ENCODE peak calls at places on chromosomes 2 and 18, in four cellular contexts. C is BJ, N is neural crest cell, Q is lower lobe of right lung. Z is an unnamed sample.

GRCh38 chr18:55763805-55764204 is 175.8 kb upstream of the TCF4 start:
- DNase-seq in Q (no peak), C (no peak), N (no peak), Z (no peak)

GRCh38 chr2:24768601-24769000 is 24.6 kb downstream of the PTRHD1 start:
- DNase-seq in N (no peak), Q (no peak), C (no peak), Z (no peak)

GRCh38 chr2:240437181-240437860 is 1.9 kb downstream of the GPC1 start:
- DNase-seq in Q (peak; percentile 39), N (no peak), C (no peak), Z (no peak)

GRCh38 chr18:2729757-2730156 is 74.2 kb downstream of the SMCHD1 start:
- DNase-seq in N (no peak), Q (no peak), C (no peak), Z (no peak)

GRCh38 chr18:23451011-23451410 is 2.1 kb upstream of the RIOK3 start:
- DNase-seq in Q (no peak), N (no peak), C (no peak), Z (no peak)

GRCh38 chr18:70181015-70181414 is 24.5 kb downstream of the RTTN start:
- DNase-seq in C (peak; percentile 23), Q (no peak), N (no peak), Z (no peak)

GRCh38 chr2:37798315-37799005 is 126.6 kb upstream of the RMDN2 start:
- DNase-seq in Q (no peak), C (no peak), N (no peak), Z (peak; percentile 33)

GRCh38 chr2:29664578-29664977 is 256.8 kb downstream of the ALK start:
- DNase-seq in Q (no peak), N (no peak), C (no peak), Z (no peak)

DNA sequence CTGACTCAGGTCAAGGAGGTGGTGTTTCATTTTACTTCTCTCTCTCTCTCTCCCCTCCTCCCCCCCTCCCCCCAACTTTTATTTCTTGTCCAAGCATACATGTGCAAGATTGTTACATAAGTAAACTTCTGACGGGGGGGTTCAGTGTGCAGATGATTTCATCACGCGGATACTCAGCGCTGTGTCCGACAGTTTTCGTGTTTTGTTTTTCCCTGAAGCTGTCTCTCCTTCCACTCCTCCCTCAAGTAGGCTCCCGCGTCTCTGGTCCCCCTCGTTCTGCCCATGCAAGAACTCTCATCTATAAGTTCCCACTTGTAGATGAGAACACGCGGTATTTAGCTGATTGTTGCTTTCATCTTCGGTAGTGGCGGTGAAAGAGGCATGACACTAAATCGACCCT is 111.0 kb upstream of the ANKRD30BL start:
- DNase-seq in C (no peak), N (no peak), Q (no peak), Z (no peak)
- TF ChIP-seq CTCF in C (no peak), N (no peak), Q (no peak), Z (no peak)

DNA sequence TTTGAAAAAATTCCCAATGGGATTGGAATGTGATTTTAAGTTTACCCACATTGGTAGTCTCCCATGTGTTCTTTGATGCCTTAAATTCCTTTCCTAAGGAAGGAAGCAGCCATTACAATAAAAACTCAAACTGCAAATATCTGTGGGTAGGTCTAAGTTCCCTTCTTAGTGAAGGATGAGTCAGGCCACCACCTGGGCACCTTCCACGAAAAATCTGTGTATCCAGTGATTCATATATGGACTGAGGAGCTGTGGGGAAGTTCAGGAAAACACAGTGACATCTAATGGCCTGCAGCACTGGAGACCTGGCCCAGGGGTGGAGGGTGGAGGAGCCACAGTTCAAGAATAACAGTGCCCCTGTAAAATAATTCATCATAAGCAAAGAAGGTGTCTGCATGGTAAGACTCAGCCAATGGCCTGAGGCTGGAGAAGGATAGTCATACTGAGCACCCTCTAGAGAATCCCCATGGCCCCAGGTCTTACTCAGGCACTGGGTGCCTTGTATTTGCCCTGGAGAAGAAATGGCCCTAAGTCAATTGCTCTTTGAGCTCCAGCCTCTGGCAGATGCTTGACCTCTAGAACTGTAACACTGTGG is 248.6 kb downstream of the SP3 start:
- DNase-seq in C (no peak), Q (no peak), N (no peak), Z (no peak)
- TF ChIP-seq CTCF in C (no peak), Q (no peak), N (no peak), Z (no peak)

GRCh38 chr2:233639860-233640259 is 3.6 kb downstream of the UGT1A10 start:
- DNase-seq in C (no peak), N (no peak), Q (no peak), Z (no peak)

GRCh38 chr2:233638836-233639235 is 2.6 kb downstream of the UGT1A10 start:
- DNase-seq in Q (no peak), C (no peak), N (no peak), Z (no peak)

GRCh38 chr2:233643128-233643527 is 6.9 kb downstream of the UGT1A10 start:
- DNase-seq in C (no peak), Q (no peak), N (no peak), Z (no peak)
- TF ChIP-seq CTCF in C (peak; percentile 28), Q (no peak), N (peak; percentile 14), Z (peak; percentile 13)

DNA sequence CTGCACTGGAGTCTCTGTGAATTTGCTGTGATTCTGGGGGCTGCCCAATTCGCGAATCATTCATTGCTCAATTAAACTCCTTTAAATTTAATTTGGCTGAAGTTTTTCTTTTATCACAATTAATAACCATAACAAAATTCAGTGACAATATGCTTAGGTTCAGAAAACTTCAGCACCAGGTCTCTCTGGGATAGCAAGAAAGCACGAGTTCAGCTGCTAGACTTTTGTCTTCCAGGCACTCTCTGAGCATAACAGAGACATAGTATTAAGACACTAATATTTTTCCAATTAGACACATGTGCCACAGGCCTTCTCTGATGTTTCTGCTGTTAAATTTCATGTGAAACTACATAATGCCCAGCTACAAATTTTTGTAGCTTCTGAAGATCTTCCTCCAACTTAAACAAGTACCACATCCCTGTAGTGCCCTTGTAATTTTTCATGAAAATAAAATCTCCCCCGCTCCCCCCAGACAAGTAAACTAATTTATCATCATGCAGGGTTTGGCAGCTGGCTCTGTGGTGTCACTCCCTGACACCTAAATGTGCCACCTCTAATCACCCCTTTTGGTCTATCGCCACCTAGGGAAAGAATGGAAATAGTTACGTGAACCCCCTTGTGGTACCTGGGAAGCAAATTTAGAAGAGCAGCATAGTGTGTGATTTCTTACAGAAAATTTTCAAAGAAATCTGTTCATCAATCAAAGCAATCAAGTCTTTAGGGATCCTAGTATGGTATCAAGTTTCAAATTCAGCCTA is 94.1 kb downstream of the CSRNP3 start:
- DNase-seq in C (no peak), N (no peak), Q (no peak), Z (no peak)
- TF ChIP-seq CTCF in C (no peak), N (peak; percentile 33), Q (no peak), Z (peak; percentile 15)

GRCh38 chr2:175004980-175005832 is at the start of gene CHN1:
- DNase-seq in C (no peak), Q (peak; percentile 79), N (peak; percentile 88), Z (peak; percentile 55)
- TF ChIP-seq CTCF in C (peak; percentile 18), Q (no peak), N (peak; percentile 33), Z (no peak)

DNA sequence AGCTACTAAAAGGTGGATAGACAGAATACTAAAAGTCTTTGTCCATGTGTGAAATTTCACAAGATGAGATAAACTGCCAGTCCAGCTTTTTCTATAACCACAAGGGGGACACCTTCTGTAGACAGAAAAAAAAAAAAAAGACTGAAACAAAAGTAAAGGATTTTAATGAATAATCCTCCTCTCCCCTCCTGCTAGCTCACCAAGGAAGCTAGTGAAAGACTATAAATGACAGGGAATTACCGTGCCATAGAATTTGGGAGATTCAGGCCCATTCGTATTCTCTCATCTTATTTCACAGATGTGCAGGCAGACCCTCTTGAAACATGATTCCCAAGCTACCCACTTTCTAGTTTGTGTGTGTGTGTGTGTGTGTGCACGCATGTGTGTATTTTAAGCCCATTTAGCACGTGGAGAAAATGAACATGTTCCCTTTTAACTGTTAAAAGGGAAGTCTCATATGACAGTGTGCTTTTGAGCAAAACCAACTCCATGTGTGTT is 36.3 kb upstream of the SLC8A1 start:
- DNase-seq in Q (no peak), C (no peak), N (no peak), Z (no peak)
- TF ChIP-seq CTCF in Q (peak; percentile 39), C (peak; percentile 55), N (peak; percentile 71), Z (no peak)

GRCh38 chr18:6543330-6543908 is 128.7 kb upstream of the L3MBTL4 start:
- DNase-seq in C (no peak), N (no peak), Q (no peak), Z (peak; percentile 17)
- TF ChIP-seq CTCF in C (peak; percentile 50), N (peak; percentile 79), Q (peak; percentile 49), Z (peak; percentile 51)